ENCODE peak calls at places on chromosomes 13 and 19, in six cellular contexts. D is CD8-positive, alpha-beta T cell; F is uterus; U is Calu3; G is cardiac fibroblast; K is BE2C. J is an unnamed sample.

GRCh38 chr19:36067681-36068080 is 13.0 kb downstream of the WDR62 start:
- DNase-seq in D (no peak), F (no peak), U (no peak), G (no peak), K (no peak), J (no peak)

GRCh38 chr19:2449019-2449418 is 7.7 kb downstream of the LMNB2 start:
- DNase-seq in D (no peak), F (no peak), U (no peak), G (no peak), K (no peak), J (no peak)

GRCh38 chr19:16433986-16434385 is 37.8 kb downstream of the EPS15L1 start:
- DNase-seq in D (no peak), F (no peak), U (no peak), G (peak), K (no peak), J (no peak)

GRCh38 chr19:35207391-35207871 is 21.1 kb downstream of the FAM187B start:
- DNase-seq in D (peak), F (no peak), U (no peak), G (no peak), K (no peak), J (no peak)

GRCh38 chr13:59103004-59103768 is 1060.5 kb downstream of the DIAPH3 start:
- DNase-seq in D (no peak), F (no peak), U (no peak), G (peak), K (peak), J (no peak)

GRCh38 chr13:46738055-46738454 is 58.9 kb downstream of the ESD start:
- DNase-seq in D (no peak), F (no peak), U (no peak), G (peak), K (no peak), J (no peak)

GRCh38 chr13:24063281-24063851 is 97.2 kb upstream of the SPATA13 start:
- DNase-seq in D (no peak), F (peak), U (no peak), G (peak), K (no peak), J (no peak)

GRCh38 chr13:114118763-114119123 is 13.7 kb downstream of the RASA3 start:
- DNase-seq in D (no peak), F (no peak), U (peak), G (peak), K (no peak), J (no peak)

GRCh38 chr13:68099616-68100015 is 869.5 kb upstream of the PCDH9 start:
- DNase-seq in D (no peak), F (no peak), U (no peak), G (peak), K (no peak), J (no peak)

GRCh38 chr13:98476106-98476505 is 100.8 kb downstream of the STK24 start:
- DNase-seq in D (peak), F (no peak), U (no peak), G (no peak), K (no peak), J (peak)

GRCh38 chr13:41075034-41075433 is 13.7 kb downstream of the WBP4 start:
- DNase-seq in D (peak), F (no peak), U (no peak), G (peak), K (peak), J (peak)

GRCh38 chr19:1296575-1297271 is 11.1 kb downstream of the EFNA2 start:
- DNase-seq in D (no peak), F (no peak), U (no peak), G (no peak), K (no peak), J (no peak)

GRCh38 chr13:24452044-24452443 is 60.5 kb downstream of the PARP4 start:
- DNase-seq in D (no peak), F (no peak), U (no peak), G (no peak), K (no peak), J (no peak)

GRCh38 chr13:23671902-23672301 is 101.7 kb downstream of the TNFRSF19 start:
- DNase-seq in D (no peak), F (no peak), U (no peak), G (peak), K (no peak), J (no peak)

GRCh38 chr19:58551577-58552471 is 3.1 kb downstream of the CHMP2A start:
- DNase-seq in D (no peak), F (no peak), U (no peak), G (no peak), K (no peak), J (no peak)

GRCh38 chr13:34913040-34913439 is 29.0 kb upstream of the NBEA start:
- DNase-seq in D (no peak), F (no peak), U (no peak), G (peak), K (no peak), J (no peak)

GRCh38 chr19:43738780-43739211 is 16.0 kb downstream of the SMG9 start:
- DNase-seq in D (no peak), F (no peak), U (no peak), G (peak), K (no peak), J (no peak)

DNA sequence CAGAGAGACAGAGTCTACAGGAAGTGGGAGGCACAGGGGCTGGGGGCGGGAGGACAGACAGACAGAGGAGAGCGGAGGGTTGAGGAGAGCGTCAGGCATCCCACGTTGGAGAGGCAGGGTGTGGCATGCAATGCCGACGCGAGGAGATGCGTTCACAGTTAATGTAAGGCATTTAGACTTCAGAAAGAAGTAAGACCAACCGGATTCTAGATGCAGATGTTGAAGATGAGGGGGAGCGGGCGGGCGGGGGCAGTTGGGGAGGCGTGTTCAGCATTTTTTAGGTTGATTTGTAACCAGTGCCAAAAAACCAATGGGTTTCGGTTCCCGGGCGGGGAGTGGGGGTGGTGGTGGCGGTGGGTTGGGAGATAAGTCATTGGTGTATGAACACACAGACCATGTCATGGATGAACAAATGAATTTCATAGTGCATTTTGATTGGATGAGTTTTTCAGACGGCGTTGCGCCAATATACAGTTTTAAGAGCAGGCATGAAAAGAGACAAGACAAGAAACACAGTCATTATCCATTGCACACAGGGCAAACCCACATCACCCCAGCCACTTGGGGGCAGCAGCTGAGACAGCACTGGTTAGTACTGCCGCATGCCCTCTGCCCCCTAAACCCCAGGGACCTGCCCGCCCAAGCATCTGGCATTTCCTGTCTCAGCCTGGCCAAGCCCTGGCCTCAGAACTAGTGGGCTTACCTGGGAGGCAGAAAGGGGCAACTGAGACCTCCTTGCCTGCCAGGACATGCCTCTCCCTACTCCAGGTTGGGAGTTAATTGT is 91.3 kb downstream of the IER2 start:
- DNase-seq in D (peak), F (no peak), U (peak), G (no peak), K (no peak), J (no peak)
- TF ChIP-seq CTCF in D (no peak), F (no peak), U (no peak), G (no peak), K (peak), J (no peak)

GRCh38 chr19:14405758-14406644 is 13.1 kb downstream of the DDX39A start:
- DNase-seq in D (peak), F (peak), U (peak), G (peak), K (peak), J (peak)

GRCh38 chr19:14404322-14404721 is 14.8 kb downstream of the DDX39A start:
- DNase-seq in D (no peak), F (no peak), U (no peak), G (no peak), K (no peak), J (peak)

GRCh38 chr19:14406645-14407331 is 12.4 kb downstream of the DDX39A start:
- DNase-seq in D (no peak), F (no peak), U (no peak), G (no peak), K (no peak), J (peak)

GRCh38 chr19:14407889-14408640 is 11.1 kb downstream of the DDX39A start:
- DNase-seq in D (no peak), F (no peak), U (no peak), G (no peak), K (no peak), J (peak)

DNA sequence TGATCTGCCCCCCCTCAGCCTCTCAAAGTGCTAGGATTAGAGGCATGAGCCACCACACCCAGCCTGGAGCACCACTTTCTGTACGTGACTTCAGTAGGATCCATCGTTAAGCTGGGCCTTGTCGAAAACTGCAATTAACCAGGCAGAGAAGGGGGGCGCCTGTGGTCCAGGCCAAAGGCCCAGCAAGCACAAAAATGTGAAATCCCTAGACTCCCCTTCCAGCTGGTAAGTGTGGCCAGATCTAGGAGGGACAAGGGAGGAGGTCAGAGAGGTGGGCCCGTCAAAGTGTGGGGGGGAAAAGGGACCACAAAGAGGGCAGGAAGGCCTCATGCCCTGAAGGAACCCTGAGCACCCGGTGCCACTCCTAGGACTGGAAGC is 13.8 kb downstream of the DDX39A start:
- DNase-seq in D (no peak), F (no peak), U (no peak), G (no peak), K (no peak), J (no peak)
- TF ChIP-seq CTCF in D (no peak), F (no peak), U (no peak), G (no peak), K (no peak), J (no peak)

DNA sequence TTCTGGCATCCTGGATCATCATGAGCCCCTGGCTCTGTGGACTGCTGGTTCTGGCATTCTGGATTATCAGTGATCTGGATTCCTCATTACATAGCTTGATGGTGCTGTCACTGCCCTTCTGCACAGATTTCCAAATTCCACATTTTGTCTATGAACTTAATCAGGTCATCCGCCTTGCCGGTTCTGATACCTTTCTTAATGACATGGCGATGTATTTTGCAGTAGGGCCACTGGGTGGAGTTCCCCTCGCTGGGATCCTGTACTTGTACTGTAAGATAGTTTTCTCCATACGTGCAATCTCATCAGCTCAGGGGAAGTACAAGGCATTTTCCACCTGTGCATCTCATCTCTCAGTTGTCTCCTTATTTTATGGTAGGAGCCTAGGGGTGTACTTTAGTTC is 24.4 kb upstream of the OR7C2 start:
- DNase-seq in D (no peak), F (no peak), U (no peak), G (no peak), K (no peak), J (peak)
- TF ChIP-seq CTCF in D (no peak), F (no peak), U (no peak), G (no peak), K (no peak), J (no peak)

GRCh38 chr19:49113762-49114629 is at the start of gene LIN7B:
- DNase-seq in D (peak), F (peak), U (peak), G (peak), K (peak), J (peak)
- TF ChIP-seq CTCF in D (peak), F (peak), U (peak), G (no peak), K (peak), J (peak)

DNA sequence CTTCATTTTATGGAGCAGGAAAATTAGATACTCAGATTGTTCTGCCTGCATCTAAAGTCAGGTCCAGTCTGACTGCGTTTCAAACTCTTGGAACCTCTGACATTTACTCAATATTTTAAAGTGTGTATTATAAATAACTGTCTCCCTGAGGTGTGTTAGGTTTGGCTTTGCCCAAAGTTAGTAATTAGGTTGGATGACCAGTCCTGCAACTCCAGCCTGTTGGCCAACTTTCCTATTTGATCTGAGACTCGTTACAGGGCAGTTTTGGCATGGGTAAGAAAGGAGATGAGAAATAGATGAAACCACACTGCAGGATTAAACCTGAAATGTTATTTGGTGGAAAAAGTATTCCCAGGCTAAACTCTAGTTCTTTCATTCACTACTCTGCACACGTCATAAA is 357.2 kb downstream of the DCT start:
- DNase-seq in D (no peak), F (no peak), U (no peak), G (no peak), K (no peak), J (no peak)
- TF ChIP-seq CTCF in D (no peak), F (no peak), U (no peak), G (no peak), K (no peak), J (no peak)

GRCh38 chr19:18868380-18869230 is 27.4 kb downstream of the CERS1 start:
- DNase-seq in D (no peak), F (no peak), U (no peak), G (no peak), K (no peak), J (no peak)
- TF ChIP-seq CTCF in D (no peak), F (no peak), U (no peak), G (no peak), K (no peak), J (no peak)